ENCODE peak calls at places on chromosome 22, in seven cellular contexts. Y is pancreas; P is activated naive CD4-positive, alpha-beta T cell treated with Interleukin-2 at 50 U/mL for 16 hours; F is astrocyte of the hippocampus; I is NCI-H1930; V is effector memory CD8-positive, alpha-beta T cell; Z is RKO. G is an unnamed sample.

GRCh38 chr22:48678171-48679135 is 1149.2 kb downstream of the BRD1 start:
- DNase-seq in Y (no peak), I (no peak), F (no peak), V (no peak), Z (no peak), P (no peak), G (no peak)

GRCh38 chr22:17774928-17775675 is 833 bp upstream of the BID start:
- DNase-seq in Z (no peak), I (no peak), Y (no peak), P (no peak), V (no peak), F (no peak), G (no peak)

GRCh38 chr22:35915477-35916013 is 113.1 kb downstream of the RBFOX2 start:
- DNase-seq in P (no peak), V (no peak), F (peak; percentile 47), Z (peak; percentile 75), Y (no peak), I (no peak), G (no peak)

GRCh38 chr22:30600925-30601324 is 6.0 kb upstream of the TCN2 start:
- DNase-seq in Z (no peak), Y (no peak), P (no peak), V (no peak), I (no peak), F (no peak), G (no peak)

GRCh38 chr22:26894766-26895485 is 237.5 kb downstream of the MIAT start:
- DNase-seq in Y (no peak), P (no peak), I (no peak), F (peak; percentile 93), V (no peak), Z (peak; percentile 37), G (peak; percentile 1)

GRCh38 chr22:41702763-41703162 is 3.5 kb downstream of the MEI1 start:
- DNase-seq in P (no peak), V (no peak), F (no peak), I (no peak), Z (no peak), Y (no peak), G (no peak)

GRCh38 chr22:38843201-38843715 is 570 bp downstream of the NPTXR start:
- DNase-seq in F (peak; percentile 91), Z (no peak), I (peak; percentile 67), P (peak; percentile 54), V (peak; percentile 48), Y (peak; percentile 85), G (no peak)

GRCh38 chr22:36562261-36562835 is 33.4 kb upstream of the EIF3D start:
- DNase-seq in F (peak; percentile 31), V (no peak), P (no peak), Z (peak; percentile 52), Y (no peak), I (no peak), G (no peak)

GRCh38 chr22:44658371-44658953 is 43.5 kb upstream of the PRR5 start:
- DNase-seq in V (no peak), P (no peak), I (no peak), Y (no peak), Z (no peak), F (peak; percentile 79), G (no peak)

GRCh38 chr22:40628354-40629042 is 8.0 kb downstream of the MRTFA start:
- DNase-seq in F (peak; percentile 89), Z (no peak), I (no peak), V (no peak), Y (no peak), P (no peak), G (no peak)

GRCh38 chr22:35376728-35377472 is 4.0 kb upstream of the HMOX1 start:
- DNase-seq in F (peak; percentile 97), Z (peak; percentile 98), P (peak; percentile 44), I (peak; percentile 30), V (no peak), Y (peak; percentile 89), G (peak; percentile 85)

GRCh38 chr22:44419429-44419828 is 78.6 kb downstream of the RTL6 start:
- DNase-seq in I (no peak), F (no peak), Z (peak; percentile 19), Y (no peak), V (no peak), P (no peak), G (no peak)

GRCh38 chr22:26709617-26710390 is 52.4 kb downstream of the MIAT start:
- DNase-seq in V (no peak), Y (no peak), I (no peak), P (no peak), Z (no peak), F (peak; percentile 31), G (no peak)

GRCh38 chr22:46050916-46051614 is 74.1 kb upstream of the WNT7B start:
- DNase-seq in V (no peak), F (no peak), Z (no peak), I (no peak), P (no peak), Y (peak; percentile 58), G (no peak)

GRCh38 chr22:29813563-29813962 is 24.5 kb downstream of the ASCC2 start:
- DNase-seq in P (no peak), I (no peak), Z (peak; percentile 45), V (no peak), F (no peak), Y (no peak), G (no peak)

GRCh38 chr22:17871726-17872458 is 97.6 kb upstream of the BID start:
- DNase-seq in F (no peak), Y (no peak), P (no peak), I (no peak), Z (no peak), V (no peak), G (no peak)

GRCh38 chr22:50403701-50404101 is 60.6 kb downstream of the PPP6R2 start:
- DNase-seq in F (no peak), Z (no peak), I (no peak), Y (peak; percentile 86), P (no peak), V (no peak), G (no peak)

GRCh38 chr22:34281738-34282137 is 361.5 kb upstream of the LARGE1 start:
- DNase-seq in V (no peak), F (no peak), Y (no peak), P (no peak), I (no peak), Z (no peak), G (no peak)

GRCh38 chr22:19576460-19577421 is 52.5 kb upstream of the CLDN5 start:
- DNase-seq in Z (peak; percentile 21), V (peak; percentile 31), I (no peak), F (peak; percentile 46), P (peak; percentile 73), Y (no peak), G (no peak)

GRCh38 chr22:44729391-44730012 is 22.9 kb upstream of the ARHGAP8 start:
- DNase-seq in Z (no peak), P (no peak), I (no peak), V (no peak), Y (peak; percentile 67), F (peak; percentile 74), G (peak; percentile 69)

GRCh38 chr22:47407626-47408025 is 645.2 kb downstream of the TBC1D22A start:
- DNase-seq in Z (no peak), Y (no peak), V (no peak), I (no peak), F (no peak), P (no peak), G (no peak)

GRCh38 chr22:38286915-38287669 is 14.3 kb upstream of the TMEM184B start:
- DNase-seq in P (no peak), V (no peak), Y (no peak), Z (no peak), F (no peak), I (no peak), G (no peak)

GRCh38 chr22:49039625-49040024 is 788.0 kb downstream of the BRD1 start:
- DNase-seq in Y (no peak), Z (no peak), P (no peak), V (no peak), I (no peak), F (no peak), G (no peak)

GRCh38 chr22:21917206-21917958 is 35.3 kb downstream of the PPM1F start:
- DNase-seq in P (no peak), I (no peak), Z (no peak), V (no peak), Y (peak; percentile 90), F (peak; percentile 71), G (no peak)

GRCh38 chr22:45263790-45264269 is 20.9 kb upstream of the UPK3A start:
- DNase-seq in Z (peak; percentile 37), Y (peak; percentile 87), I (no peak), V (no peak), F (peak; percentile 85), P (no peak), G (no peak)

GRCh38 chr22:22815397-22816170 is 72.0 kb upstream of the IGLL5 start:
- DNase-seq in V (no peak), P (no peak), F (no peak), I (no peak), Z (no peak), Y (no peak), G (no peak)

GRCh38 chr22:22369962-22370265 is 125.3 kb downstream of the VPREB1 start:
- DNase-seq in Y (no peak), I (no peak), Z (no peak), V (no peak), F (no peak), P (no peak), G (no peak)

GRCh38 chr22:35446365-35446764 is 46.4 kb downstream of the MCM5 start:
- DNase-seq in Z (peak; percentile 93), P (no peak), V (no peak), Y (no peak), I (no peak), F (peak; percentile 94), G (no peak)

GRCh38 chr22:39277135-39277607 is 32.4 kb upstream of the PDGFB start:
- DNase-seq in Z (no peak), F (no peak), V (no peak), Y (no peak), P (no peak), I (no peak), G (no peak)

GRCh38 chr22:38402204-38402603 is 52.8 kb downstream of the KCNJ4 start:
- DNase-seq in V (no peak), I (no peak), Z (no peak), P (no peak), F (no peak), Y (no peak), G (no peak)

GRCh38 chr22:45903355-45904149 is 73.4 kb downstream of the WNT7B start:
- DNase-seq in P (no peak), F (peak; percentile 93), Y (no peak), Z (no peak), V (no peak), I (no peak), G (no peak)

GRCh38 chr22:48824673-48825651 is 1002.7 kb downstream of the BRD1 start:
- DNase-seq in Z (no peak), V (no peak), I (no peak), F (peak; percentile 13), Y (peak; percentile 29), P (no peak), G (peak; percentile 62)

GRCh38 chr22:33697640-33698039 is 222.6 kb downstream of the LARGE1 start:
- DNase-seq in F (peak; percentile 40), V (no peak), Y (no peak), P (no peak), Z (no peak), I (no peak), G (no peak)

GRCh38 chr22:38190581-38190980 is 9.0 kb upstream of the PLA2G6 start:
- DNase-seq in F (no peak), Y (no peak), P (no peak), Z (no peak), V (no peak), I (no peak), G (no peak)